ENCODE peak calls at places on chromosomes 3 and 15, in four cellular contexts. I, E, X and Q are unnamed samples.

GRCh38 chr3:46300461-46300789 is 53.5 kb upstream of the CCR2 start:
- DNase-seq in I (no peak), E (no peak), X (no peak), Q (no peak)

GRCh38 chr3:107117922-107118576 is 259.2 kb upstream of the CCDC54 start:
- DNase-seq in X (no peak), E (no peak), I (peak; percentile 59), Q (no peak)

GRCh38 chr3:126749547-126749875 is 45.5 kb downstream of the CHCHD6 start:
- DNase-seq in I (no peak), E (no peak), X (no peak), Q (no peak)

GRCh38 chr15:38702178-38702912 is 137.7 kb upstream of the RASGRP1 start:
- DNase-seq in E (no peak), I (no peak), X (no peak), Q (no peak)

GRCh38 chr3:13836658-13837587 is 42.9 kb downstream of the WNT7A start:
- DNase-seq in X (no peak), E (no peak), I (no peak), Q (no peak)

GRCh38 chr3:17151598-17152373 is 267.0 kb downstream of the PLCL2 start:
- DNase-seq in X (peak; percentile 42), I (no peak), E (no peak), Q (no peak)

GRCh38 chr15:92638291-92638708 is 17.3 kb downstream of the FAM174B start:
- DNase-seq in X (no peak), E (no peak), I (no peak), Q (no peak)

GRCh38 chr15:95365615-95366107 is 964.8 kb upstream of the NR2F2 start:
- DNase-seq in E (no peak), I (no peak), X (no peak), Q (no peak)

GRCh38 chr3:115217678-115218451 is 70.8 kb upstream of the ZBTB20 start:
- DNase-seq in E (no peak), X (no peak), I (peak; percentile 42), Q (no peak)

GRCh38 chr3:123138819-123139517 is 62.8 kb upstream of the SEC22A start:
- DNase-seq in E (no peak), I (no peak), X (no peak), Q (no peak)

GRCh38 chr15:85716261-85716660 is 78.5 kb downstream of the KLHL25 start:
- DNase-seq in I (no peak), E (no peak), X (no peak), Q (no peak)

DNA sequence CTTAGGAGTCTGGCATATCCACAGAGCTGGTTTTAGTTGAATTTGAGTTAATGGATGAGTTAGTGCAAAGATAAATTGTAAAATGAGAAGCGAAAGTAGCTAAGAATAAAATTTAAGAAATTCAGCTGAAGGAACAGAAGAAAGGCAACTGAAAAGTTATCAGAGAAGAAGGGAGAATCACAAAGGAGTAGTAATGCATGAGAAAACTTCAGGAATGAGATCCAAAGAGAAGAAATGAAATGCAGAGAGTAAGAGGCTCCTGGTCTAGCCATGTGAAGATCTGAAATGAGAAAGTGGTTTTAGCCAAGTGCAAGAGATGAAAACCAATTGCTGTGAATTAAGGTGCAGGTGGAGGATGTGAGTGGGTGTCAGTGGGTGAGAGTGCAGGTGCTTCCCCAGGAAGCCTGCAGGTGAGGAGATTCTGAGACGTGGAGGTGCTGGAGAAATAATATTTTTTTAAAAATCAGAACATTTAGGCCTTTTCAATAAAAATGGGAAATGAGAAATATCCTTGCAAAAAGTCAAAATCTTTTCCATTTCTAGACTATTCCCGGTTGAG is 18.5 kb downstream of the KBTBD8 start:
- DNase-seq in I (no peak), X (no peak), E (no peak), Q (no peak)
- TF ChIP-seq POLR2A in I (no peak), X (no peak), E (no peak), Q (no peak)

GRCh38 chr3:98740324-98740723 is 22.8 kb upstream of the ST3GAL6 start:
- DNase-seq in E (no peak), I (no peak), X (no peak), Q (no peak)

GRCh38 chr3:98744283-98744682 is 18.9 kb upstream of the ST3GAL6 start:
- DNase-seq in E (no peak), I (no peak), X (no peak), Q (no peak)

GRCh38 chr3:98743071-98743470 is 20.1 kb upstream of the ST3GAL6 start:
- DNase-seq in X (no peak), I (no peak), E (no peak), Q (no peak)

GRCh38 chr3:98737301-98737700 is 25.8 kb upstream of the ST3GAL6 start:
- DNase-seq in X (no peak), E (no peak), I (no peak), Q (no peak)

GRCh38 chr3:98741121-98741716 is 21.9 kb upstream of the ST3GAL6 start:
- DNase-seq in E (no peak), I (no peak), X (no peak), Q (no peak)
- TF ChIP-seq POLR2A in E (no peak), I (no peak), X (no peak), Q (no peak)

DNA sequence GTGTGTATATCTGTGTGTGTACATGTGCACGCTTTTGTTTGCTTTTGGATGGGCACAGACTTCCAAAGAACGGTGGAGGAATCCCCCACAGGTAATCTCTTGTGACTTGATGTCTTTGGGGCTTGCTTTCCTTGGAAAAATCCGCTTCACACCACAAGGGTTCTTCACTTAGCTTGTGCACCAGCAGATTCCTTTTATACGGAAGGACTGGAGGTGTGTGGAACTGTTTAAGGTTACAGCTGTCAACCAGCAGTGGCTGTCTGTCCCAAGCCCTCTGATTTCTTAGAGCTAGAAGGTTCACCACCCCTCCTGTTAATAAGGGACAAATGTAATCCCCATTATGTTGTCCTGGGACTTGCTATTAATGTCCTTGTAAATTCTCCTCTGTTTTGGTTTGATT is 193.5 kb downstream of the ITPR1 start:
- DNase-seq in I (no peak), E (no peak), X (no peak), Q (no peak)
- TF ChIP-seq POLR2A in I (no peak), E (no peak), X (no peak), Q (no peak)

DNA sequence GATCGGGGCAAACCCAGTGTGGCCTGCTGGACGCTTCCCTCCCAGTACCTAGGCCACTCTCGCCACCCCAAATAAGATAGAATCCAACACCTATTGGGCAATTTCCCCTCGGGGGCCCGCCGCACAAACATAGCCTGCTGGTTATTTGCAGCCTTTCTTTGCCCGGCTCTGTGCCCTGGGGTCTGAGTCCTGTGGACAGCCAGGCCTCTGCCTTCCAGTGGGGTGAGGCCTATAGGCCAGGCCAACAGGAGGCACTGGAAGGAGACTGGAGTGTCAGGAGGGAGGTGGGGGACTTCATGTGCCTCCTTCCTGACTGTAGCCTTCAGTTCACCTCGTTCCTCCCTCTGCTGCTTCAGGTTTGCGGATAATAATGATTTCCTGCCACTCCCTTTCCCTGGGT is 47.4 kb upstream of the LDHAL6B start:
- DNase-seq in X (no peak), I (no peak), E (no peak), Q (no peak)
- TF ChIP-seq POLR2A in X (no peak), I (no peak), E (no peak), Q (no peak)

GRCh38 chr3:69121513-69121912 is 882 bp downstream of the LMOD3 start:
- DNase-seq in X (no peak), E (no peak), I (no peak), Q (no peak)

GRCh38 chr3:69120879-69121464 is 1.4 kb downstream of the LMOD3 start:
- DNase-seq in X (peak; percentile 16), I (peak; percentile 86), E (no peak), Q (peak; percentile 93)

GRCh38 chr3:69119681-69120080 is 2.7 kb downstream of the LMOD3 start:
- DNase-seq in E (no peak), I (no peak), X (no peak), Q (no peak)

GRCh38 chr3:69121950-69122349 is 445 bp downstream of the LMOD3 start:
- DNase-seq in X (no peak), E (no peak), I (no peak), Q (no peak)

DNA sequence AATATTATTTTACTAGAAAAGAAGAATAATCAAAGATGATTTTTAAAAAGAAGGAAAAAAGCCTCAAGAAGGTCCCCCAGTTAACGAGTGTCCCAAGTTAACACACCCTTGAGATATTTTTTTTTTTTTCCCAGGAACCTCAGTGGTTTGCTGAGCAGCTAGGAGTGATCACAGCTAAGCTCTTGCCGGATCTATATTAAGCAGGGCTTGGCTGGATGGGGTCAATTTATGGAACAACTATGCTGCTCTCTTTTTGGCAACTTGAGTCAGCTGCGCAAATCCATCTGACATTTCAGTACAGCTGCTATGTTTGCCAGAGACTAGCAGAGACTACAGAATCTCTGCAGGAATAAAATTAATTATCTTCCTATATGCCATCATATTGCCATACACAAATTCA is at the start of gene LMOD3:
- DNase-seq in I (no peak), E (no peak), X (no peak), Q (no peak)
- TF ChIP-seq POLR2A in I (no peak), E (no peak), X (no peak), Q (no peak)

GRCh38 chr3:129892857-129893615 is 475 bp downstream of the TMCC1 start:
- DNase-seq in X (peak; percentile 61), E (peak; percentile 94), I (no peak), Q (peak; percentile 18)
- TF ChIP-seq POLR2A in X (peak; percentile 62), E (no peak), I (peak; percentile 12), Q (no peak)

DNA sequence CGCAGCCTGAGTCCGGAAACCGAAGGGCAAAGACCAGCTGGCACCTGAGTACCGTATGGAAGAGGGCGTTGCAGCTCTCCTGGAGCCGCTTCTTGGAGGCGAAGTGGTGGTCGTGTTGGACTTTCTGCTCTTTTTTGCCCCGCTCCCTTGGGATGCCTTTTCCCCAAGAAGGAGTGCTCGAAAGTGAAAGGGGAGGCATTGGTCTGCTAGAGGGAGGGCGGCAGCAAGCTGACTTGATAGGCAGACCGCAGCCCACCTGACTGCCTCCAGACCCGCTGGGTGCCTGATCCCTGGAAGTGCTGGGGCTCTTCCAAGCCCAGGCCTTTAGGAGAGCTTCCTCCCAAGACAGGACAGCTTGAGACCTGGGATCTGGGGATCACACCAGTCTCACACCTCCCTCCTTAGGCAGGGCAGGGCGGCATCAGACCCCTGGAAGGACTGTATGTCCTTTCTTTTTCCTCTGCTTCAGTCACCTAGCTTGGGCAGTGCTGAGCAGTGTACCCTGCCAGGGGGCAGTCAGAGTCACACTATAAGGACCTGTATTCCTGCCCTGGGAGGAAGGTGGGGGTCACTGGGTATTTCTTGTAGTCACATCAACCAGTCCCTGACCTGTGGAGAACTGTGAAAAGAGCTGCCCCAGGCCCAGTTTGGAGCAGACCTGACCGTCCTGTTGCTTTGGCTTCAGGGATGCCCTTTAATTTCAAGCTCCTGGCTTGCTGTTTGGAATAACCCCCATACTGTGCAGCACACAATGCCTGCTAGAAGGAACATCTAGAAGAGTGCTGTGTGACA is 2.1 kb downstream of the ACVR2B start:
- DNase-seq in X (no peak), I (no peak), E (no peak), Q (no peak)
- TF ChIP-seq POLR2A in X (no peak), I (no peak), E (no peak), Q (no peak)

DNA sequence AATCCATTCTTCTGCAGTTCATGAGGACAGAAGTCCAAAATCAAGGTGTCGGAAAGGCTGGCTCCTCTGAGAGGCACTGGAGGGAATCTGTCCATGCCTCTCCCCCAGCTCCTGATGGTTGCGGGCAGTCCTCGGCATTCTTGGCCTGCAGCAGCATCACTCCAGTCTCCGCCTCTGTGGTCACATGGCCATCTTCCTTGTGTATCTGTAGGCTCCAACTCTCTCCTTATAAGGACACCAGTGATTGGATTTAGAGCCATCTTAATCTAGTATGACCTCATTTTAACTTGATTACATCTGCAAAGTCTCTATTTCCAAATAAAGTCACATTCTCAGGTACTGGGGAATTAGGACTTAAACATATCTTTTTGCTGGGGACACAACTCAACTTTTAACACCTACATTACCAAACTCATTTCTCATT is 56.0 kb upstream of the FLNB start:
- DNase-seq in X (no peak), E (no peak), I (peak; percentile 36), Q (no peak)
- TF ChIP-seq POLR2A in X (no peak), E (no peak), I (no peak), Q (no peak)

GRCh38 chr15:44712108-44713005 is 1.0 kb downstream of the B2M start:
- DNase-seq in X (no peak), E (peak; percentile 24), I (peak; percentile 54), Q (peak; percentile 91)
- TF ChIP-seq POLR2A in X (no peak), E (no peak), I (no peak), Q (no peak)